ENCODE peak calls at places on chromosomes 3 and 15, in nine cellular contexts. S is natural killer cell, W is pancreas, R is left cardiac atrium, N is body of pancreas, Q is foreskin keratinocyte, P is HCT116, B is mucosa of descending colon, H is omental fat pad. Y is an unnamed sample.

GRCh38 chr3:142019794-142020320 is 129.5 kb downstream of the TFDP2 start:
- ATAC-seq in S (no peak), W (peak; percentile 28), R (no peak), N (no peak), Q (peak; percentile 74), P (peak; percentile 40), B (no peak), H (no peak), Y (no peak)

GRCh38 chr3:14885307-14885706 is 62.1 kb upstream of the NR2C2 start:
- ATAC-seq in S (no peak), W (no peak), R (peak; percentile 27), N (no peak), Q (no peak), P (no peak), B (no peak), H (no peak), Y (no peak)

GRCh38 chr3:72157782-72158638 is 373.1 kb upstream of the PROK2 start:
- ATAC-seq in S (no peak), W (no peak), R (no peak), N (no peak), Q (no peak), P (no peak), B (no peak), H (no peak), Y (peak; percentile 42)

GRCh38 chr3:44016818-44017217 is 224.9 kb upstream of the TOPAZ1 start:
- ATAC-seq in S (no peak), W (no peak), R (no peak), N (no peak), Q (no peak), P (no peak), B (no peak), H (no peak), Y (no peak)

GRCh38 chr3:63228677-63229076 is 49.4 kb upstream of the SYNPR start:
- ATAC-seq in S (no peak), W (peak; percentile 96), R (peak; percentile 55), N (peak; percentile 80), Q (peak; percentile 78), P (peak; percentile 53), B (peak; percentile 63), H (no peak), Y (no peak)

GRCh38 chr3:23324745-23325144 is 121.6 kb downstream of the UBE2E2 start:
- ATAC-seq in S (peak; percentile 53), W (no peak), R (no peak), N (no peak), Q (peak; percentile 69), P (no peak), B (no peak), H (no peak), Y (no peak)

GRCh38 chr3:133874761-133875438 is 20.8 kb downstream of the RAB6B start:
- ATAC-seq in S (no peak), W (no peak), R (no peak), N (no peak), Q (no peak), P (no peak), B (no peak), H (no peak), Y (no peak)

GRCh38 chr15:35308802-35309201 is 223.7 kb upstream of the NANOGP8 start:
- ATAC-seq in S (no peak), W (no peak), R (peak; percentile 60), N (no peak), Q (no peak), P (no peak), B (peak; percentile 86), H (no peak), Y (no peak)

GRCh38 chr3:138947303-138948121 is 495 bp downstream of the FOXL2NB start:
- ATAC-seq in S (no peak), W (no peak), R (no peak), N (no peak), Q (no peak), P (no peak), B (no peak), H (no peak), Y (no peak)

GRCh38 chr3:49157289-49157688 is 8.8 kb downstream of the CCDC71 start:
- ATAC-seq in S (no peak), W (no peak), R (no peak), N (no peak), Q (peak; percentile 50), P (no peak), B (peak; percentile 55), H (no peak), Y (peak; percentile 58)

GRCh38 chr3:152244156-152244888 is 24.4 kb upstream of the MBNL1 start:
- ATAC-seq in S (peak; percentile 27), W (no peak), R (peak; percentile 27), N (no peak), Q (no peak), P (no peak), B (peak; percentile 47), H (no peak), Y (peak; percentile 20)

GRCh38 chr3:41243183-41243582 is 43.9 kb downstream of the CTNNB1 start:
- ATAC-seq in S (no peak), W (no peak), R (no peak), N (no peak), Q (no peak), P (no peak), B (no peak), H (no peak), Y (no peak)

GRCh38 chr3:13853978-13854296 is 25.9 kb downstream of the WNT7A start:
- ATAC-seq in S (no peak), W (no peak), R (no peak), N (no peak), Q (peak; percentile 76), P (peak; percentile 70), B (no peak), H (no peak), Y (peak; percentile 72)

GRCh38 chr3:40754966-40755365 is 230.2 kb downstream of the ZNF621 start:
- ATAC-seq in S (no peak), W (no peak), R (no peak), N (no peak), Q (peak; percentile 40), P (peak; percentile 22), B (peak; percentile 74), H (no peak), Y (peak; percentile 23)

GRCh38 chr3:122021037-122021436 is 1.0 kb downstream of the ILDR1 start:
- ATAC-seq in S (no peak), W (no peak), R (no peak), N (no peak), Q (no peak), P (no peak), B (peak; percentile 54), H (no peak), Y (no peak)

GRCh38 chr3:177379045-177379444 is 181.8 kb upstream of the TBL1XR1 start:
- ATAC-seq in S (no peak), W (peak; percentile 82), R (no peak), N (peak; percentile 62), Q (no peak), P (peak; percentile 58), B (peak; percentile 39), H (no peak), Y (no peak)